ENCODE peak calls at places on chromosome 20, in seven cellular contexts. F is HepG2, O is HCT116, U is GM12878, G is SK-N-SH, J is H1, Y is K562. T is an unnamed sample.

GRCh38 chr20:6502219-6502618 is 265.3 kb upstream of the BMP2 start:
- DNase-seq in F (no peak), O (no peak), U (no peak), G (no peak), J (no peak), Y (no peak), T (no peak)

GRCh38 chr20:50380697-50381040 is 129.5 kb upstream of the PTPN1 start:
- DNase-seq in F (peak), O (no peak), U (no peak), G (peak), J (no peak), Y (no peak), T (peak)

GRCh38 chr20:50982372-50982771 is 23.8 kb downstream of the MOCS3 start:
- DNase-seq in F (peak), O (no peak), U (no peak), G (no peak), J (no peak), Y (no peak), T (peak)

GRCh38 chr20:7650481-7650880 is 289.8 kb downstream of the HAO1 start:
- DNase-seq in F (no peak), O (no peak), U (no peak), G (no peak), J (no peak), Y (no peak), T (no peak)

GRCh38 chr20:61497029-61497627 is 245.1 kb downstream of the CDH4 start:
- DNase-seq in F (no peak), O (no peak), U (no peak), G (no peak), J (no peak), Y (no peak), T (no peak)

GRCh38 chr20:63577317-63577894 is 3.4 kb upstream of the HELZ2 start:
- DNase-seq in F (no peak), O (no peak), U (no peak), G (peak), J (no peak), Y (no peak), T (no peak)

GRCh38 chr20:21684671-21685070 is 20.8 kb upstream of the PAX1 start:
- DNase-seq in F (no peak), O (no peak), U (no peak), G (no peak), J (no peak), Y (no peak), T (no peak)

GRCh38 chr20:41594514-41595322 is 23.5 kb downstream of the CHD6 start:
- DNase-seq in F (peak), O (no peak), U (no peak), G (no peak), J (no peak), Y (no peak), T (no peak)

GRCh38 chr20:458766-459165 is 3.6 kb downstream of the TBC1D20 start:
- DNase-seq in F (no peak), O (no peak), U (no peak), G (no peak), J (no peak), Y (no peak), T (no peak)

GRCh38 chr20:362271-363254 is 15.7 kb downstream of the NRSN2 start:
- DNase-seq in F (peak), O (peak), U (no peak), G (peak), J (no peak), Y (peak), T (peak)

GRCh38 chr20:49045440-49046086 is 549 bp upstream of the CSE1L start:
- DNase-seq in F (peak), O (no peak), U (no peak), G (peak), J (no peak), Y (peak), T (no peak)

GRCh38 chr20:57649617-57650015 is 29.4 kb upstream of the ZBP1 start:
- DNase-seq in F (no peak), O (no peak), U (no peak), G (no peak), J (no peak), Y (no peak), T (no peak)

GRCh38 chr20:51134405-51134804 is 111.5 kb upstream of the KCNG1 start:
- DNase-seq in F (no peak), O (no peak), U (no peak), G (no peak), J (no peak), Y (no peak), T (no peak)

GRCh38 chr20:34949120-34949519 is 6.5 kb downstream of the GSS start:
- DNase-seq in F (no peak), O (no peak), U (no peak), G (no peak), J (no peak), Y (no peak), T (no peak)

GRCh38 chr20:59402697-59403096 is 102.3 kb downstream of the EDN3 start:
- DNase-seq in F (no peak), O (no peak), U (no peak), G (peak), J (no peak), Y (no peak), T (no peak)

GRCh38 chr20:61065853-61066252 is 186.2 kb upstream of the CDH4 start:
- DNase-seq in F (no peak), O (no peak), U (no peak), G (no peak), J (no peak), Y (no peak), T (no peak)

GRCh38 chr20:49542514-49542991 is 25.4 kb downstream of the PTGIS start:
- DNase-seq in F (no peak), O (no peak), U (no peak), G (no peak), J (no peak), Y (no peak), T (no peak)

GRCh38 chr20:64093013-64093503 is 8.9 kb upstream of the LKAAEAR1 start:
- DNase-seq in F (peak), O (no peak), U (no peak), G (no peak), J (no peak), Y (peak), T (no peak)

GRCh38 chr20:237479-237878 is 10.4 kb downstream of the DEFB129 start:
- DNase-seq in F (no peak), O (no peak), U (no peak), G (no peak), J (no peak), Y (no peak), T (no peak)

GRCh38 chr20:39946946-39947345 is 742.1 kb downstream of the MAFB start:
- DNase-seq in F (no peak), O (no peak), U (no peak), G (no peak), J (no peak), Y (no peak), T (no peak)

GRCh38 chr20:16368645-16369292 is 204.5 kb downstream of the KIF16B start:
- DNase-seq in F (peak), O (no peak), U (no peak), G (no peak), J (no peak), Y (no peak), T (no peak)

GRCh38 chr20:51456511-51457280 is 85.8 kb downstream of the NFATC2 start:
- DNase-seq in F (peak), O (peak), U (no peak), G (peak), J (no peak), Y (peak), T (peak)

GRCh38 chr20:58160451-58161051 is 67.9 kb downstream of the ANKRD60 start:
- DNase-seq in F (no peak), O (no peak), U (no peak), G (no peak), J (no peak), Y (no peak), T (no peak)

GRCh38 chr20:48015943-48016723 is 230.9 kb upstream of the SULF2 start:
- DNase-seq in F (no peak), O (no peak), U (no peak), G (no peak), J (no peak), Y (no peak), T (no peak)

GRCh38 chr20:17895641-17896246 is 72.8 kb downstream of the SNX5 start:
- DNase-seq in F (no peak), O (no peak), U (peak), G (no peak), J (no peak), Y (peak), T (no peak)

DNA sequence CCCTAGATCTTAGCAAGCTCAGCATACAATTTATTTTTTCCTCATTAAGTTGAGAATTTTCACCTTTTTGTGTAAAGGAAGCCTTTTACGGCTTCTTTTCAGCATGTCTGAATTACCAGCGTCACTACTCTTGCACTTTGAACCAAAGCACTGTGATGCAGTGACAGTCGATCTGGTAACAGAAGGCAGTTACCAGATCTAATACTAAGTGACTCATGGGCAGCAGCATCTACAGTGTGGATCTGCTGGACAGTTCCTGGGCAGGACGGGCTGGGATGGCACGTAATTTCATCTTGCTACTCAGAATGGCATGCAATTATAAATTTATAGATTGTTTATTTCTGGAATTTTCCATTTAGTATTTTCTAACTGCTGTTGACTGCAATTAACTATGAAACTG is 12.0 kb downstream of the CFAP61 start:
- DNase-seq in F (peak), O (no peak), U (no peak), G (no peak), J (no peak), Y (no peak), T (no peak)
- TF ChIP-seq JUND in F (no peak), O (no peak), U (no peak), G (no peak), J (no peak), Y (no peak), T (no peak)

GRCh38 chr20:2816583-2817340 is 598 bp downstream of the TMEM239 start:
- DNase-seq in F (no peak), O (no peak), U (no peak), G (peak), J (no peak), Y (peak), T (no peak)
- TF ChIP-seq JUND in F (no peak), O (no peak), U (no peak), G (no peak), J (no peak), Y (no peak), T (no peak)

GRCh38 chr20:13900506-13900905 is 89.9 kb downstream of the SEL1L2 start:
- DNase-seq in F (no peak), O (no peak), U (no peak), G (no peak), J (no peak), Y (no peak), T (no peak)
- TF ChIP-seq JUND in F (no peak), O (no peak), U (no peak), G (no peak), J (no peak), Y (no peak), T (no peak)

GRCh38 chr20:23146857-23147256 is 60.7 kb upstream of the CD93 start:
- DNase-seq in F (no peak), O (no peak), U (no peak), G (no peak), J (no peak), Y (no peak), T (no peak)
- TF ChIP-seq JUND in F (no peak), O (no peak), U (no peak), G (no peak), J (no peak), Y (no peak), T (no peak)

GRCh38 chr20:4512891-4513550 is 208.7 kb upstream of the PRND start:
- DNase-seq in F (peak), O (peak), U (no peak), G (no peak), J (no peak), Y (no peak), T (no peak)
- TF ChIP-seq JUND in F (no peak), O (peak), U (no peak), G (peak), J (peak), Y (no peak), T (no peak)

DNA sequence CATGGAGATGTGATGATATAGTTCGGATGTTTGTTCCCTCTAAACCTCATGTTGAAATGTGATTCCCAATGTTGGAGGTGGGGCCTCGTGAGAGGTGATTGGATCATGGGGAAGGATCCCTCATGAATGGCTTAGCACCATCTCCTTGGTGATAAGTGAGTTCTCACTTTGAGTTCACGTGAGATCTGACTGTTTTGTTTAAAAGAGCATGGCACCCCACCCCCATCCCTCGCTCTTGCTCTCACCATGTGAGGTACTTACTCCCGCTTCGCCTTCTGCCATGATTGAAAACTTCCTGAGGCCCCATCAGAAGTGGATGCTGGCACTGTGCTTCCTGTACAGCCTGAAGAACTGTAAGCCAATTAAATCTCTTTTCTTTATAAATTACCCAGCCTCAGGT is 10.9 kb downstream of the SLC32A1 start:
- DNase-seq in F (no peak), O (no peak), U (no peak), G (no peak), J (no peak), Y (no peak), T (no peak)
- TF ChIP-seq JUND in F (no peak), O (no peak), U (no peak), G (no peak), J (no peak), Y (no peak), T (no peak)

GRCh38 chr20:12969071-12969669 is 39.6 kb upstream of the SPTLC3 start:
- DNase-seq in F (peak), O (no peak), U (no peak), G (no peak), J (no peak), Y (no peak), T (no peak)
- TF ChIP-seq JUND in F (no peak), O (no peak), U (no peak), G (no peak), J (no peak), Y (no peak), T (no peak)

GRCh38 chr20:25553819-25554296 is 31.5 kb downstream of the NINL start:
- DNase-seq in F (peak), O (no peak), U (no peak), G (peak), J (no peak), Y (no peak), T (no peak)
- TF ChIP-seq JUND in F (no peak), O (no peak), U (no peak), G (no peak), J (no peak), Y (no peak), T (no peak)

GRCh38 chr20:3011752-3012151 is 31.7 kb upstream of the GNRH2 start:
- DNase-seq in F (no peak), O (no peak), U (no peak), G (no peak), J (no peak), Y (no peak), T (no peak)
- TF ChIP-seq JUND in F (no peak), O (no peak), U (no peak), G (no peak), J (no peak), Y (no peak), T (no peak)

T was measured in T47D.